ENCODE peak calls at places on chromosome 17, in ten cellular contexts. One of them, this sample, is unnamed.
A peak's percentile ranks its signal among the peaks of the same experiment; 100 is the strongest.

GRCh38 chr17:31156326-31156725 is 61.5 kb downstream of the NF1 start:
- DNase-seq in mammary epithelial cell: no peak
- DNase-seq in ovary: no peak
- DNase-seq in GM12878: no peak
- DNase-seq in heart right ventricle: no peak
- DNase-seq in AG04450: peak; percentile 21
- DNase-seq in tibial artery: no peak
- DNase-seq in upper lobe of right lung: no peak
- DNase-seq in right cardiac atrium: no peak
- DNase-seq in CD8-positive, alpha-beta T cell: no peak
- DNase-seq in this sample: no peak

GRCh38 chr17:43953746-43954145 is at the start of gene PYY:
- DNase-seq in heart right ventricle: no peak
- DNase-seq in AG04450: no peak
- DNase-seq in tibial artery: no peak
- DNase-seq in GM12878: no peak
- DNase-seq in upper lobe of right lung: no peak
- DNase-seq in CD8-positive, alpha-beta T cell: no peak
- DNase-seq in mammary epithelial cell: no peak
- DNase-seq in ovary: no peak
- DNase-seq in right cardiac atrium: no peak
- DNase-seq in this sample: no peak

GRCh38 chr17:71578446-71578845 is 542.4 kb upstream of the SOX9 start:
- DNase-seq in mammary epithelial cell: no peak
- DNase-seq in heart right ventricle: no peak
- DNase-seq in AG04450: no peak
- DNase-seq in CD8-positive, alpha-beta T cell: no peak
- DNase-seq in GM12878: no peak
- DNase-seq in tibial artery: no peak
- DNase-seq in ovary: no peak
- DNase-seq in right cardiac atrium: no peak
- DNase-seq in upper lobe of right lung: no peak
- DNase-seq in this sample: no peak

GRCh38 chr17:42670199-42670924 is 6.4 kb downstream of the PLEKHH3 start:
- DNase-seq in ovary: no peak
- DNase-seq in tibial artery: no peak
- DNase-seq in AG04450: no peak
- DNase-seq in upper lobe of right lung: no peak
- DNase-seq in GM12878: no peak
- DNase-seq in mammary epithelial cell: no peak
- DNase-seq in heart right ventricle: no peak
- DNase-seq in CD8-positive, alpha-beta T cell: no peak
- DNase-seq in right cardiac atrium: peak; percentile 53
- DNase-seq in this sample: no peak

GRCh38 chr17:59435238-59435637 is 103.8 kb downstream of the YPEL2 start:
- DNase-seq in CD8-positive, alpha-beta T cell: no peak
- DNase-seq in tibial artery: no peak
- DNase-seq in GM12878: no peak
- DNase-seq in right cardiac atrium: no peak
- DNase-seq in ovary: no peak
- DNase-seq in mammary epithelial cell: peak; percentile 91
- DNase-seq in AG04450: no peak
- DNase-seq in upper lobe of right lung: no peak
- DNase-seq in heart right ventricle: no peak
- DNase-seq in this sample: peak; percentile 54

GRCh38 chr17:47266782-47267181 is 13.2 kb downstream of the ITGB3 start:
- DNase-seq in ovary: no peak
- DNase-seq in tibial artery: no peak
- DNase-seq in AG04450: no peak
- DNase-seq in mammary epithelial cell: no peak
- DNase-seq in GM12878: no peak
- DNase-seq in CD8-positive, alpha-beta T cell: no peak
- DNase-seq in upper lobe of right lung: no peak
- DNase-seq in right cardiac atrium: no peak
- DNase-seq in heart right ventricle: no peak
- DNase-seq in this sample: no peak

GRCh38 chr17:33520404-33521032 is 227.4 kb upstream of the ASIC2 start:
- DNase-seq in upper lobe of right lung: no peak
- DNase-seq in CD8-positive, alpha-beta T cell: no peak
- DNase-seq in heart right ventricle: peak; percentile 35
- DNase-seq in right cardiac atrium: peak; percentile 66
- DNase-seq in tibial artery: peak; percentile 68
- DNase-seq in AG04450: no peak
- DNase-seq in GM12878: no peak
- DNase-seq in ovary: peak; percentile 30
- DNase-seq in mammary epithelial cell: no peak
- DNase-seq in this sample: no peak

GRCh38 chr17:18186271-18186982 is 2.8 kb downstream of the ALKBH5 start:
- DNase-seq in upper lobe of right lung: no peak
- DNase-seq in AG04450: no peak
- DNase-seq in mammary epithelial cell: no peak
- DNase-seq in ovary: no peak
- DNase-seq in heart right ventricle: no peak
- DNase-seq in CD8-positive, alpha-beta T cell: no peak
- DNase-seq in GM12878: no peak
- DNase-seq in right cardiac atrium: no peak
- DNase-seq in tibial artery: no peak
- DNase-seq in this sample: no peak

GRCh38 chr17:76866774-76867577 is 1.2 kb upstream of the MGAT5B start:
- DNase-seq in AG04450: no peak
- DNase-seq in GM12878: no peak
- DNase-seq in ovary: no peak
- DNase-seq in mammary epithelial cell: peak; percentile 49
- DNase-seq in tibial artery: no peak
- DNase-seq in heart right ventricle: no peak
- DNase-seq in right cardiac atrium: no peak
- DNase-seq in CD8-positive, alpha-beta T cell: no peak
- DNase-seq in upper lobe of right lung: no peak
- DNase-seq in this sample: no peak

GRCh38 chr17:12637015-12637414 is 28.7 kb upstream of the MYOCD start:
- DNase-seq in ovary: no peak
- DNase-seq in AG04450: peak; percentile 92
- DNase-seq in GM12878: no peak
- DNase-seq in right cardiac atrium: no peak
- DNase-seq in heart right ventricle: no peak
- DNase-seq in CD8-positive, alpha-beta T cell: no peak
- DNase-seq in mammary epithelial cell: peak; percentile 6
- DNase-seq in upper lobe of right lung: no peak
- DNase-seq in tibial artery: no peak
- DNase-seq in this sample: peak; percentile 77

GRCh38 chr17:55089955-55090573 is 121.5 kb downstream of the STXBP4 start:
- DNase-seq in mammary epithelial cell: no peak
- DNase-seq in ovary: no peak
- DNase-seq in GM12878: peak; percentile 79
- DNase-seq in AG04450: no peak
- DNase-seq in CD8-positive, alpha-beta T cell: no peak
- DNase-seq in heart right ventricle: no peak
- DNase-seq in right cardiac atrium: no peak
- DNase-seq in upper lobe of right lung: no peak
- DNase-seq in tibial artery: no peak
- DNase-seq in this sample: no peak

GRCh38 chr17:50836826-50837225 is 1.4 kb downstream of the WFIKKN2 start:
- DNase-seq in GM12878: no peak
- DNase-seq in AG04450: no peak
- DNase-seq in ovary: no peak
- DNase-seq in mammary epithelial cell: no peak
- DNase-seq in tibial artery: peak; percentile 37
- DNase-seq in upper lobe of right lung: no peak
- DNase-seq in CD8-positive, alpha-beta T cell: no peak
- DNase-seq in right cardiac atrium: no peak
- DNase-seq in heart right ventricle: no peak
- DNase-seq in this sample: no peak

GRCh38 chr17:79752175-79752574 is 21.4 kb downstream of the ENPP7 start:
- DNase-seq in AG04450: no peak
- DNase-seq in right cardiac atrium: no peak
- DNase-seq in tibial artery: no peak
- DNase-seq in GM12878: no peak
- DNase-seq in CD8-positive, alpha-beta T cell: no peak
- DNase-seq in upper lobe of right lung: peak; percentile 45
- DNase-seq in mammary epithelial cell: no peak
- DNase-seq in ovary: no peak
- DNase-seq in heart right ventricle: no peak
- DNase-seq in this sample: no peak

GRCh38 chr17:79431175-79431574 is 179.7 kb downstream of the RBFOX3 start:
- DNase-seq in mammary epithelial cell: no peak
- DNase-seq in CD8-positive, alpha-beta T cell: no peak
- DNase-seq in GM12878: no peak
- DNase-seq in tibial artery: no peak
- DNase-seq in upper lobe of right lung: no peak
- DNase-seq in ovary: no peak
- DNase-seq in right cardiac atrium: no peak
- DNase-seq in heart right ventricle: no peak
- DNase-seq in AG04450: no peak
- DNase-seq in this sample: no peak

GRCh38 chr17:47789611-47790520 is 31.7 kb downstream of the OSBPL7 start:
- DNase-seq in right cardiac atrium: peak; percentile 75
- DNase-seq in CD8-positive, alpha-beta T cell: peak; percentile 71
- DNase-seq in upper lobe of right lung: peak; percentile 71
- DNase-seq in GM12878: no peak
- DNase-seq in mammary epithelial cell: peak; percentile 50
- DNase-seq in heart right ventricle: no peak
- DNase-seq in ovary: no peak
- DNase-seq in tibial artery: no peak
- DNase-seq in AG04450: no peak
- DNase-seq in this sample: no peak

GRCh38 chr17:8859029-8859803 is 8.3 kb downstream of the PIK3R6 start:
- DNase-seq in CD8-positive, alpha-beta T cell: peak; percentile 25
- DNase-seq in right cardiac atrium: no peak
- DNase-seq in AG04450: no peak
- DNase-seq in heart right ventricle: no peak
- DNase-seq in ovary: no peak
- DNase-seq in upper lobe of right lung: peak; percentile 78
- DNase-seq in mammary epithelial cell: peak; percentile 80
- DNase-seq in tibial artery: peak; percentile 47
- DNase-seq in GM12878: no peak
- DNase-seq in this sample: no peak

GRCh38 chr17:13510062-13510461 is 91.7 kb downstream of the HS3ST3A1 start:
- DNase-seq in right cardiac atrium: no peak
- DNase-seq in upper lobe of right lung: no peak
- DNase-seq in AG04450: no peak
- DNase-seq in heart right ventricle: no peak
- DNase-seq in tibial artery: no peak
- DNase-seq in ovary: no peak
- DNase-seq in CD8-positive, alpha-beta T cell: no peak
- DNase-seq in mammary epithelial cell: no peak
- DNase-seq in GM12878: no peak
- DNase-seq in this sample: no peak

GRCh38 chr17:55335625-55336024 is 70.9 kb downstream of the HLF start:
- DNase-seq in GM12878: no peak
- DNase-seq in AG04450: no peak
- DNase-seq in tibial artery: no peak
- DNase-seq in heart right ventricle: no peak
- DNase-seq in upper lobe of right lung: no peak
- DNase-seq in mammary epithelial cell: no peak
- DNase-seq in ovary: no peak
- DNase-seq in right cardiac atrium: no peak
- DNase-seq in CD8-positive, alpha-beta T cell: no peak
- DNase-seq in this sample: no peak

DNA sequence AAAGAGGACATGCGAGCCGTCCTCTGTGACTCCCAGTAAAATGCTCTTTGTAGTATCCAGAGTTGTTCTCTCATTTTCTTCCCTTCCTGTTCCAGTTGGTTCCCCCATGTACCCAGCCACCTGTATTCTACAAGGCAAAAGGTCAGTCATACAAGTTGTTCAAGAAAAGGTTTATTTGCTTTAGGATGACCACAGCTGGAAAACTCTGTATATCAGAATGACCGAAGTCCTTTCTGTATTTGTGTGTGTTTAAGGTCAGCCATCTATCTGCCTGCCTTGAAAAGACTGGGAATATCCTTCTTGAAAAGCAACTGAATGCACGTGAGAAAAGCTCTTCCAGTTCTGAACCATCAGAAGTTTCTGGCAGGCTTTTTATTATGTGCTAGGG is 8.4 kb downstream of the CCL16 start:
- DNase-seq in upper lobe of right lung: no peak
- DNase-seq in tibial artery: no peak
- DNase-seq in heart right ventricle: no peak
- DNase-seq in GM12878: no peak
- DNase-seq in CD8-positive, alpha-beta T cell: no peak
- DNase-seq in ovary: no peak
- DNase-seq in mammary epithelial cell: no peak
- DNase-seq in AG04450: no peak
- DNase-seq in right cardiac atrium: no peak
- DNase-seq in this sample: no peak
- H3K27ac ChIP-seq in upper lobe of right lung: peak overlapping the region; percentile 47
- H3K27ac ChIP-seq in tibial artery: no peak overlapping the region
- H3K27ac ChIP-seq in heart right ventricle: peak overlapping the region; percentile 8
- H3K27ac ChIP-seq in GM12878: no peak overlapping the region
- H3K27ac ChIP-seq in CD8-positive, alpha-beta T cell: no peak overlapping the region
- H3K27ac ChIP-seq in ovary: no peak overlapping the region
- H3K27ac ChIP-seq in mammary epithelial cell: no peak overlapping the region
- H3K27ac ChIP-seq in AG04450: no peak overlapping the region
- H3K27ac ChIP-seq in right cardiac atrium: no peak overlapping the region
- H3K27ac ChIP-seq in this sample: peak overlapping the region; percentile 75

DNA sequence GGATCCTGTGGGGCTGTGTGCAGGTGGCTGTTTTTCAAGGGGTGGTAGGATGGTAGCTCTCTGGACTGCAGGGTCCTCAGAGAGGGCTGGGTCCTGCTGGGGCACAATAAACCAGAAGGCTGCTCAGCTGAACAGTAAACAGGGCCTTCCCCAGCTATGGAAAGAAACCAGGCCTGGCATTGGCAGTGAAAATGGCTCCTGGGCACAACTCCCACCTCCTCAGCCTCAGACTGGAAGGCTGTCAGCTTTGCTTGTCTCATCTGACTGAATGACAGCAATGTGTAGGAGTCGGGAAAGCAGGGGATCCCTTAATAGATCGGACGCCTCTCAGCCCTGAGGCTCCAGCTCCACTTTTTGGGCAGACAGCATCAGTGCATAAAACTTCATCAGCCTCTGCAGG is 59.8 kb upstream of the NLRP1 start:
- DNase-seq in AG04450: no peak
- DNase-seq in right cardiac atrium: no peak
- DNase-seq in heart right ventricle: no peak
- DNase-seq in upper lobe of right lung: no peak
- DNase-seq in tibial artery: no peak
- DNase-seq in ovary: no peak
- DNase-seq in GM12878: no peak
- DNase-seq in CD8-positive, alpha-beta T cell: no peak
- DNase-seq in mammary epithelial cell: no peak
- DNase-seq in this sample: no peak
- H3K27ac ChIP-seq in AG04450: no peak overlapping the region
- H3K27ac ChIP-seq in right cardiac atrium: no peak overlapping the region
- H3K27ac ChIP-seq in heart right ventricle: no peak overlapping the region
- H3K27ac ChIP-seq in upper lobe of right lung: no peak overlapping the region
- H3K27ac ChIP-seq in tibial artery: no peak overlapping the region
- H3K27ac ChIP-seq in ovary: no peak overlapping the region
- H3K27ac ChIP-seq in GM12878: no peak overlapping the region
- H3K27ac ChIP-seq in CD8-positive, alpha-beta T cell: no peak overlapping the region
- H3K27ac ChIP-seq in mammary epithelial cell: no peak overlapping the region
- H3K27ac ChIP-seq in this sample: no peak overlapping the region

GRCh38 chr17:75517277-75517865 is 1.0 kb downstream of the TSEN54 start:
- DNase-seq in right cardiac atrium: no peak
- DNase-seq in GM12878: no peak
- DNase-seq in AG04450: no peak
- DNase-seq in tibial artery: no peak
- DNase-seq in CD8-positive, alpha-beta T cell: no peak
- DNase-seq in ovary: peak; percentile 25
- DNase-seq in mammary epithelial cell: no peak
- DNase-seq in upper lobe of right lung: peak; percentile 65
- DNase-seq in heart right ventricle: no peak
- DNase-seq in this sample: no peak
- H3K27ac ChIP-seq in right cardiac atrium: no peak overlapping the region
- H3K27ac ChIP-seq in GM12878: peak overlapping the region; percentile 62
- H3K27ac ChIP-seq in AG04450: no peak overlapping the region
- H3K27ac ChIP-seq in tibial artery: peak overlapping the region; percentile 71
- H3K27ac ChIP-seq in CD8-positive, alpha-beta T cell: peak overlapping the region; percentile 47
- H3K27ac ChIP-seq in ovary: no peak overlapping the region
- H3K27ac ChIP-seq in mammary epithelial cell: no peak overlapping the region
- H3K27ac ChIP-seq in upper lobe of right lung: peak overlapping the region; percentile 68
- H3K27ac ChIP-seq in heart right ventricle: peak overlapping the region; percentile 58
- H3K27ac ChIP-seq in this sample: no peak overlapping the region

GRCh38 chr17:75763613-75764416 is 1.2 kb downstream of the GALK1 start:
- DNase-seq in mammary epithelial cell: peak; percentile 71
- DNase-seq in right cardiac atrium: peak; percentile 43
- DNase-seq in ovary: no peak
- DNase-seq in CD8-positive, alpha-beta T cell: no peak
- DNase-seq in upper lobe of right lung: no peak
- DNase-seq in AG04450: no peak
- DNase-seq in heart right ventricle: no peak
- DNase-seq in tibial artery: peak; percentile 62
- DNase-seq in GM12878: no peak
- DNase-seq in this sample: no peak
- H3K27ac ChIP-seq in mammary epithelial cell: no peak overlapping the region
- H3K27ac ChIP-seq in right cardiac atrium: no peak overlapping the region
- H3K27ac ChIP-seq in ovary: peak overlapping the region; percentile 78
- H3K27ac ChIP-seq in CD8-positive, alpha-beta T cell: no peak overlapping the region
- H3K27ac ChIP-seq in upper lobe of right lung: peak overlapping the region; percentile 92
- H3K27ac ChIP-seq in AG04450: no peak overlapping the region
- H3K27ac ChIP-seq in heart right ventricle: peak overlapping the region; percentile 84
- H3K27ac ChIP-seq in tibial artery: peak overlapping the region; percentile 90
- H3K27ac ChIP-seq in GM12878: peak overlapping the region; percentile 48
- H3K27ac ChIP-seq in this sample: no peak overlapping the region